ENCODE peak calls at places on chromosomes 4 and X, in seven cellular contexts. One of them, this sample, is unnamed.

GRCh38 chr4:47340914-47341313 is 122.6 kb downstream of the COMMD8 start:
- DNase-seq in HT-29: no peak
- DNase-seq in stimulated activated CD8-positive, alpha-beta memory T cell treated with anti-CD3 and anti-CD28 coated beads, Interleukin-4, amount 100 ng/mL, for 4 hours: no peak
- DNase-seq in anterior cingulate cortex: no peak
- DNase-seq in GM13977: no peak
- DNase-seq in activated naive CD8-positive, alpha-beta T cell treated with anti-CD3 and anti-CD28 coated beads, Interleukin-2, amount 50 U/mL, for 24 hours: no peak
- DNase-seq in caudate nucleus: no peak
- DNase-seq in this sample: no peak

GRCh38 chrX:11187001-11187400 is 75.9 kb downstream of the HCCS start:
- DNase-seq in HT-29: no peak
- DNase-seq in stimulated activated CD8-positive, alpha-beta memory T cell treated with anti-CD3 and anti-CD28 coated beads, Interleukin-4, amount 100 ng/mL, for 4 hours: no peak
- DNase-seq in anterior cingulate cortex: no peak
- DNase-seq in GM13977: no peak
- DNase-seq in activated naive CD8-positive, alpha-beta T cell treated with anti-CD3 and anti-CD28 coated beads, Interleukin-2, amount 50 U/mL, for 24 hours: no peak
- DNase-seq in caudate nucleus: no peak
- DNase-seq in this sample: no peak

GRCh38 chr4:110589297-110589696 is 33.6 kb downstream of the PITX2 start:
- DNase-seq in HT-29: peak; percentile 12
- DNase-seq in stimulated activated CD8-positive, alpha-beta memory T cell treated with anti-CD3 and anti-CD28 coated beads, Interleukin-4, amount 100 ng/mL, for 4 hours: no peak
- DNase-seq in anterior cingulate cortex: no peak
- DNase-seq in GM13977: no peak
- DNase-seq in activated naive CD8-positive, alpha-beta T cell treated with anti-CD3 and anti-CD28 coated beads, Interleukin-2, amount 50 U/mL, for 24 hours: no peak
- DNase-seq in caudate nucleus: no peak
- DNase-seq in this sample: no peak

GRCh38 chr4:83473966-83474365 is 10.9 kb downstream of the ABRAXAS1 start:
- DNase-seq in HT-29: no peak
- DNase-seq in stimulated activated CD8-positive, alpha-beta memory T cell treated with anti-CD3 and anti-CD28 coated beads, Interleukin-4, amount 100 ng/mL, for 4 hours: no peak
- DNase-seq in anterior cingulate cortex: no peak
- DNase-seq in GM13977: no peak
- DNase-seq in activated naive CD8-positive, alpha-beta T cell treated with anti-CD3 and anti-CD28 coated beads, Interleukin-2, amount 50 U/mL, for 24 hours: no peak
- DNase-seq in caudate nucleus: no peak
- DNase-seq in this sample: no peak

GRCh38 chr4:127203561-127204260 is 429.0 kb upstream of the INTU start:
- DNase-seq in HT-29: no peak
- DNase-seq in stimulated activated CD8-positive, alpha-beta memory T cell treated with anti-CD3 and anti-CD28 coated beads, Interleukin-4, amount 100 ng/mL, for 4 hours: no peak
- DNase-seq in anterior cingulate cortex: no peak
- DNase-seq in GM13977: no peak
- DNase-seq in activated naive CD8-positive, alpha-beta T cell treated with anti-CD3 and anti-CD28 coated beads, Interleukin-2, amount 50 U/mL, for 24 hours: no peak
- DNase-seq in caudate nucleus: no peak
- DNase-seq in this sample: no peak

GRCh38 chr4:30586850-30587249 is 133.3 kb upstream of the PCDH7 start:
- DNase-seq in HT-29: no peak
- DNase-seq in stimulated activated CD8-positive, alpha-beta memory T cell treated with anti-CD3 and anti-CD28 coated beads, Interleukin-4, amount 100 ng/mL, for 4 hours: no peak
- DNase-seq in anterior cingulate cortex: no peak
- DNase-seq in GM13977: no peak
- DNase-seq in activated naive CD8-positive, alpha-beta T cell treated with anti-CD3 and anti-CD28 coated beads, Interleukin-2, amount 50 U/mL, for 24 hours: no peak
- DNase-seq in caudate nucleus: no peak
- DNase-seq in this sample: no peak

GRCh38 chr4:133464311-133464710 is 315.2 kb downstream of the PCDH10 start:
- DNase-seq in HT-29: no peak
- DNase-seq in stimulated activated CD8-positive, alpha-beta memory T cell treated with anti-CD3 and anti-CD28 coated beads, Interleukin-4, amount 100 ng/mL, for 4 hours: no peak
- DNase-seq in anterior cingulate cortex: no peak
- DNase-seq in GM13977: no peak
- DNase-seq in activated naive CD8-positive, alpha-beta T cell treated with anti-CD3 and anti-CD28 coated beads, Interleukin-2, amount 50 U/mL, for 24 hours: no peak
- DNase-seq in caudate nucleus: no peak
- DNase-seq in this sample: no peak

GRCh38 chr4:52926575-52926974 is 64.5 kb downstream of the RASL11B start:
- DNase-seq in HT-29: no peak
- DNase-seq in stimulated activated CD8-positive, alpha-beta memory T cell treated with anti-CD3 and anti-CD28 coated beads, Interleukin-4, amount 100 ng/mL, for 4 hours: no peak
- DNase-seq in anterior cingulate cortex: no peak
- DNase-seq in GM13977: no peak
- DNase-seq in activated naive CD8-positive, alpha-beta T cell treated with anti-CD3 and anti-CD28 coated beads, Interleukin-2, amount 50 U/mL, for 24 hours: no peak
- DNase-seq in caudate nucleus: no peak
- DNase-seq in this sample: no peak

GRCh38 chr4:2862528-2862927 is 18.9 kb downstream of the ADD1 start:
- DNase-seq in HT-29: peak; percentile 65
- DNase-seq in stimulated activated CD8-positive, alpha-beta memory T cell treated with anti-CD3 and anti-CD28 coated beads, Interleukin-4, amount 100 ng/mL, for 4 hours: no peak
- DNase-seq in anterior cingulate cortex: no peak
- DNase-seq in GM13977: no peak
- DNase-seq in activated naive CD8-positive, alpha-beta T cell treated with anti-CD3 and anti-CD28 coated beads, Interleukin-2, amount 50 U/mL, for 24 hours: no peak
- DNase-seq in caudate nucleus: no peak
- DNase-seq in this sample: no peak

This sample was measured in osteocyte.